ENCODE peak calls at places on chromosomes 13 and 19, in four cellular contexts. Z, G, Y and H are unnamed samples.

GRCh38 chr19:49682274-49682673 is 5.2 kb downstream of the PRMT1 start:
- DNase-seq in Z (no peak), Y (no peak), G (peak), H (no peak)

GRCh38 chr13:49060698-49061387 is 85.1 kb downstream of the FNDC3A start:
- DNase-seq in G (peak), Z (no peak), Y (no peak), H (no peak)

GRCh38 chr19:50195224-50195623 is 8.2 kb upstream of the MYH14 start:
- DNase-seq in G (no peak), Y (no peak), Z (no peak), H (no peak)

GRCh38 chr13:90270231-90270630 is 1077.3 kb upstream of the MIR17HG start:
- DNase-seq in G (peak), Z (no peak), Y (no peak), H (no peak)

GRCh38 chr13:75061909-75062308 is 420.1 kb downstream of the TBC1D4 start:
- DNase-seq in Y (no peak), Z (no peak), G (no peak), H (no peak)

GRCh38 chr19:5738423-5738822 is 18.0 kb downstream of the CATSPERD start:
- DNase-seq in G (no peak), Y (no peak), Z (no peak), H (no peak)

GRCh38 chr13:98919566-98919965 is 58.3 kb downstream of the DOCK9 start:
- DNase-seq in G (no peak), Z (no peak), Y (no peak), H (no peak)

GRCh38 chr13:44449999-44450821 is 76.6 kb downstream of the SERP2 start:
- DNase-seq in Z (no peak), G (no peak), Y (no peak), H (no peak)

GRCh38 chr13:44844786-44845185 is 144.5 kb downstream of the NUFIP1 start:
- DNase-seq in Y (no peak), Z (no peak), G (no peak), H (no peak)

GRCh38 chr13:100620792-100621191 is 32.2 kb upstream of the GGACT start:
- DNase-seq in Y (no peak), Z (no peak), G (no peak), H (no peak)

GRCh38 chr13:34300559-34300958 is 482.6 kb downstream of the RFC3 start:
- DNase-seq in Y (no peak), G (no peak), Z (no peak), H (no peak)

GRCh38 chr19:50829801-50830200 is 3.6 kb downstream of the KLK15 start:
- DNase-seq in Z (no peak), G (no peak), Y (no peak), H (no peak)

GRCh38 chr13:23477096-23477495 is 43.6 kb upstream of the SACS start:
- DNase-seq in Y (no peak), Z (no peak), G (no peak), H (no peak)

GRCh38 chr13:41302743-41303142 is 8.3 kb upstream of the NAA16 start:
- DNase-seq in Y (no peak), G (no peak), Z (no peak), H (no peak)

GRCh38 chr13:49821216-49821820 is 28.8 kb upstream of the KPNA3 start:
- DNase-seq in G (no peak), Z (no peak), Y (no peak), H (no peak)

GRCh38 chr13:34462843-34463242 is 479.2 kb upstream of the NBEA start:
- DNase-seq in Y (no peak), G (peak), Z (no peak), H (no peak)

GRCh38 chr19:33879818-33880575 is 83.3 kb downstream of the KCTD15 start:
- DNase-seq in Y (no peak), G (no peak), Z (no peak), H (no peak)

GRCh38 chr13:82817133-82817532 is 1065.1 kb downstream of the SLITRK1 start:
- DNase-seq in Z (no peak), G (no peak), Y (no peak), H (no peak)

GRCh38 chr13:44848956-44849748 is 140.1 kb downstream of the NUFIP1 start:
- DNase-seq in Z (no peak), Y (peak), G (no peak), H (no peak)

GRCh38 chr13:52353116-52353718 is 52.8 kb downstream of the THSD1 start:
- DNase-seq in Y (no peak), G (peak), Z (no peak), H (no peak)

GRCh38 chr19:49506575-49507105 is 5.8 kb upstream of the FCGRT start:
- DNase-seq in G (peak), Z (peak), Y (no peak), H (no peak)

GRCh38 chr19:46766569-46767317 is 20.5 kb upstream of the STRN4 start:
- DNase-seq in Z (peak), Y (no peak), G (peak), H (no peak)

GRCh38 chr19:45814166-45814780 is 835 bp downstream of the RSPH6A start:
- DNase-seq in Z (no peak), G (no peak), Y (no peak), H (no peak)

GRCh38 chr13:96996886-96997285 is 2.6 kb upstream of the OXGR1 start:
- DNase-seq in G (no peak), Z (no peak), Y (no peak), H (no peak)

GRCh38 chr19:38073806-38074685 is 150.0 kb downstream of the DPF1 start:
- DNase-seq in G (no peak), Z (no peak), Y (no peak), H (no peak)

GRCh38 chr13:50720856-50721663 is 122.4 kb downstream of the DLEU7 start:
- DNase-seq in G (no peak), Y (no peak), Z (no peak), H (no peak)

GRCh38 chr13:30255696-30256095 is 51.7 kb downstream of the KATNAL1 start:
- DNase-seq in G (peak), Z (no peak), Y (no peak), H (no peak)
- TF ChIP-seq CTCF in G (no peak), Z (no peak), Y (no peak), H (no peak)

DNA sequence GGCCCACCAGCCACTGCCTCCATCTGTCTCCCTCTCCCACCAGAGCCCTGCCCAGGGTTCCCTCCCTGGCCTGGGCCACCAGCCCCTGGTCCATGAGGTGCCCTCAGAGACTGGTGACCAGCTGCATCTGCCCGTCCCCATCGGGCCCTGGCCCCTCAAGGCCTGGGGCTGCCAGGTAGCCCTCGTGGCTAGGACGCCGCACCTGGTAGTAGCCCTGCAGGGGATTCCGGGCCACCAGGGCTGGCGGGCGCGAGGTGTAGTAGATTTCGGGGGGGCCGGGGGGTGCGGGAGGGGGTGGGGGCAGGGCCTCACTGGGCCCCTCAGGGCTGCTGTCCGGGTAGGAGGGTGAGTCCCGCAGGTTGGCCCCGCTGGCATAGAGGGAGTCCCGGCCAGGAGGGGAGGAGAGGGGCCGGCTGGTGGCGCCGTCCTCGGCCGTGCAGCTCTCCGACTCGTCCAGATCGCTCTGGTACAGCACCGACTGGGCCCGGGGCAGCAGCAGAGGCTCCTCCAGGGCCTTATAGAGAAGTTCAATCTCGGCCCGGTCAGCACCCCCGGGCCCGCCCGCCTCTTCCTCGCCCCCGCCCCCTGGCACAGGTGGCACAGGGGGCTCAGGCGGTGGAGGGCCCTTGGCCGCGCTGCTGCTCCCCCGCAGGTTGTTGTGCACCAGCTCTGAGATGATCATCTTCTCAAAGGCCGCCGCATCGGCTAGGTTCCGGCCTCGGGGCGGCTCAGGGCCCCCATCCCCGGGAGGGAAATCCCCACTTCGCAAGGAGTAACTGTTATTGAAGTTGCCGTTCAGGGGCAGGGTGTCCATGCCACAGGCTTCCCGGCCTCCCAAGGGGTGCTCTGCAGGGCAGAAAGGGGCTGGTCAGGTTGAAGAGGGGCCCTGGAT is 14.6 kb upstream of the ASF1B start:
- DNase-seq in Y (no peak), G (no peak), Z (no peak), H (no peak)
- TF ChIP-seq CTCF in Y (no peak), G (no peak), Z (no peak), H (no peak)

GRCh38 chr13:78376822-78377221 is 226.5 kb downstream of the POU4F1 start:
- DNase-seq in Y (no peak), Z (no peak), G (no peak), H (no peak)
- TF ChIP-seq CTCF in Y (no peak), Z (no peak), G (no peak), H (no peak)

GRCh38 chr19:53809518-53810186 is 14.5 kb downstream of the NLRP12 start:
- DNase-seq in Z (no peak), G (no peak), Y (no peak), H (no peak)
- TF ChIP-seq CTCF in Z (no peak), G (peak), Y (no peak), H (peak)

GRCh38 chr19:18161691-18162039 is 8.7 kb downstream of the PIK3R2 start:
- DNase-seq in Z (no peak), Y (no peak), G (no peak), H (no peak)
- TF ChIP-seq CTCF in Z (no peak), Y (no peak), G (no peak), H (no peak)

DNA sequence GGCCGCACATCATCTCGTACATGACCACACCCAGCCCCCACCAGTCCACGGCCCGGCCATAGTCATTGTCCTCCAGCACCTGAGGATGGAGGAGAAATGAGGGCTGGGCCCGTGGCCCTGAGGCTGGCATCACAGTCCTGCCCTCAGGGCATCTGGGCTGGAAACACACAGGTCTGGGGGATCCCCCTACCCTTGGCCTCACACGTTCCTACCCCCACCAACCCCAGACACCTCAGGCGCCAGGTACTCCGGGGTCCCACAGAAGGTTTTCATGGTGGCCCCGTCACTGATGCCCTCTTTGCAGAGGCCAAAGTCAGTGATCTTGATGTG is 9.5 kb upstream of the CCNP start:
- DNase-seq in Z (no peak), G (no peak), Y (no peak), H (no peak)
- TF ChIP-seq CTCF in Z (no peak), G (no peak), Y (no peak), H (no peak)

DNA sequence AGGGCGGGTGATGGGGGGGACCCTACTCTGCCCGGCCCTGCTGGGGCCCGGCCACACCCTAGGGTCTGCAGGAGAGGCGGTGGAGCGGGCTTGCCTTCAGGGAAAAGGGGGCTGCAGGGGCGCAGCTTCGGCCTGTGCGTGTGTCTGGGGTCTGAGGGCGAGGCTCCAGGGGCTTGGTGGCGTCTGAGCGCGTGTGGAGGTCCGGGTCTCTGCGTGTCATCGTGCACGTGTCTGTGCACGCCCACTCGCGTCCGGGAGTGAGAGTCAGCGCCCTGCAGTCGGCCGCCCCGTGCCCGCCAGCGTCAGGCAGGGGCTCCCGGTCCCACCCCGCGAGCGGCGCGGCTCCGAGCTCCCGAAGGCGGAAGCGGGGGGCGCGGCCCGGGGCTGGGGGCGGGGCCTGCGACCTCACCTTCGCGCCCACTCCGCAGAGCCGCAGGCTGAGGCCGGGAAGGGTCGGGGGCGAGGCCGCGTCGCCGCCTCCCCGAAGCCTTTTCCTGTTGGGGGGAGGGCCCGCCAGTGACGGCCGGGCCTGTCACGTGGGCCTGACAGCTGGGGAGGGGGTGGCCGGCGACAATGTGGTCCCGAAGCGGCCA is at the start of gene ARHGAP45:
- DNase-seq in G (no peak), Z (peak), Y (no peak), H (no peak)
- TF ChIP-seq CTCF in G (no peak), Z (no peak), Y (no peak), H (no peak)

GRCh38 chr13:64534302-64534701 is 2695.8 kb downstream of the PCDH9 start:
- DNase-seq in Y (no peak), Z (no peak), G (no peak), H (no peak)

GRCh38 chr13:64525687-64526086 is 2704.4 kb downstream of the PCDH9 start:
- DNase-seq in G (no peak), Z (no peak), Y (no peak), H (no peak)

GRCh38 chr13:64527561-64527960 is 2702.6 kb downstream of the PCDH9 start:
- DNase-seq in G (no peak), Y (no peak), Z (no peak), H (no peak)

GRCh38 chr13:64531400-64531799 is 2698.7 kb downstream of the PCDH9 start:
- DNase-seq in G (no peak), Y (no peak), Z (no peak), H (no peak)

DNA sequence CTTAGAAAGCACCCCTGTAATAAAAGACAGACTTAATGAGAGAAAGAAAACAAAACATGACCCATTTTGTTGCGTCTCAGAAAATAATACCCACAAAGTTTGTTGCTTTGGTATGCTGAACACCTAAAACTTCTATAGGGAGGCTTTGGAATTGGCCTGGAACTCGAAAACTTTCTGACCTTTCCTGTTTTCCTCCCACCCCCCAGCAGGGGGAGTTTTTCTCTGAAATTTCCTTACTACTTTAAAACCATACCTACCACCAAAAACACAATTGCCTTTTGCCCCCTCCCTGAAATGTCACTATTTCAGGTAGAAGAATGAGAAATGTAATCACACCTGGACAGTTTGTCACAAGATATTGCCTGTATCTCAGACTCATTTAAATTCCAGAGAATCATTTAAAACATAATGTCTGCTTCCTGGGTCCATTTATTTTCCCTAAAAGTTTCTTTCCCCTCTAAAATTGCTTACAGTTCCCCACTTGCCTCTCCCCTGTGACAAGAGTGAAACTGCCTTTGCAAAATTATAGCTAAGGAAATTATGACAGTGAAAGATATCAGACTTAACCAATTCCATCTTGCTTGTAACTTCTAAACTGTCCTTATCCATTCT is 2700.2 kb downstream of the PCDH9 start:
- DNase-seq in Z (no peak), Y (no peak), G (peak), H (no peak)
- TF ChIP-seq CTCF in Z (no peak), Y (no peak), G (peak), H (peak)

GRCh38 chr19:2659856-2660432 is 42.5 kb downstream of the GNG7 start:
- DNase-seq in Z (no peak), Y (no peak), G (no peak), H (no peak)

GRCh38 chr19:2666344-2666994 is 36.0 kb downstream of the GNG7 start:
- DNase-seq in G (no peak), Z (no peak), Y (no peak), H (no peak)

GRCh38 chr19:2665103-2665502 is 37.4 kb downstream of the GNG7 start:
- DNase-seq in G (no peak), Z (no peak), Y (no peak), H (no peak)

GRCh38 chr19:2661615-2662014 is 40.9 kb downstream of the GNG7 start:
- DNase-seq in Z (no peak), G (no peak), Y (no peak), H (no peak)

DNA sequence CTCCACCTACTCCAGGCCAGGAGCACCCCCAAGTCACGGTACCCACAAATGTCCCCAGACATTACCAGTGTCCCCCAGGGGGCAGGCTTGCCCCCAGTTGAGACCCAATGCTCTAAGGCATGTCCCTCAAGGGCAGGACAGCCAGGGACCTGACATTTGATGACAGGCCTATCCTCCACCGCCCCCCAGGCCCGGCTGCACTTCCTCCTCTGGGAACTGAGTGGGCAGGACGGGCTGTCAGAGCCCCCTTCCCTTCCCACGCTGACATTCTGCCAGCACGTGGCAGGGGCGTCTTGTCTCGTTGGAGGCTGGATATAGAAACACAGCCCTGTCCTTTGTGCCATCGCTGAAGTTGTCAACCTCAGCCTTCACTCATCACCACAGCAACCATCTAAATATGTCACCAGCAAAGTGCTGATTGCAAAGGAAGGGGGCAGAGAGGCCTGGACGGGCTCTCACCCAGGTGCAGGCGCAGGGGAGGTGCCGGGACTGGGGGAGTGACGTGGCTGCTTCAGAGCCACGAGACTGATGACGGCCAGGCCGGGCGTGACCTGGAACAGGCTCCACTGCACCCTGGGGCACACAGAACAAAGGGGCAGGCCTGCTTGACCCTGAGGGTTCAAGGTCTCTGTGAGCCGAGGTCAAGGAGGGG is 38.4 kb downstream of the GNG7 start:
- DNase-seq in G (no peak), Y (no peak), Z (no peak), H (no peak)
- TF ChIP-seq CTCF in G (no peak), Y (no peak), Z (no peak), H (no peak)